ENCODE peak calls at places on chromosomes 12 and 14, in six cellular contexts. O is neuronal stem cell, H is transverse colon, T is Peyer's patch, E is thyroid gland, Y is lung. G is an unnamed sample.

GRCh38 chr14:104882325-104882973 is 17.4 kb downstream of the CEP170B start:
- DNase-seq in O (no peak), H (peak; percentile 83), T (no peak), E (peak; percentile 48), Y (peak; percentile 61), G (peak; percentile 46)

GRCh38 chr14:28142400-28143015 is 624.1 kb upstream of the FOXG1 start:
- DNase-seq in O (no peak), H (no peak), T (no peak), E (no peak), Y (no peak), G (no peak)

GRCh38 chr12:48105321-48105866 is 485 bp downstream of the SENP1 start:
- DNase-seq in O (no peak), H (no peak), T (no peak), E (no peak), Y (no peak), G (no peak)

GRCh38 chr14:91722386-91722785 is 9.5 kb downstream of the CATSPERB start:
- DNase-seq in O (no peak), H (no peak), T (no peak), E (no peak), Y (no peak), G (no peak)

GRCh38 chr12:21677622-21678277 is 20.1 kb upstream of the LDHB start:
- DNase-seq in O (no peak), H (no peak), T (no peak), E (no peak), Y (no peak), G (no peak)

GRCh38 chr14:38210168-38210567 is 2.5 kb downstream of the SSTR1 start:
- DNase-seq in O (peak; percentile 3), H (no peak), T (no peak), E (no peak), Y (no peak), G (peak; percentile 42)

GRCh38 chr12:27344246-27344645 is 11.6 kb downstream of the BMAL2 start:
- DNase-seq in O (no peak), H (no peak), T (no peak), E (no peak), Y (no peak), G (no peak)

GRCh38 chr14:74140374-74140850 is 55.7 kb downstream of the LIN52 start:
- DNase-seq in O (peak; percentile 11), H (peak; percentile 72), T (no peak), E (peak; percentile 79), Y (peak; percentile 74), G (peak; percentile 77)

GRCh38 chr14:20278414-20278813 is 27.3 kb downstream of the TTC5 start:
- DNase-seq in O (no peak), H (no peak), T (no peak), E (peak; percentile 8), Y (no peak), G (no peak)

GRCh38 chr12:121550974-121551631 is 29.7 kb downstream of the KDM2B start:
- DNase-seq in O (no peak), H (no peak), T (no peak), E (no peak), Y (no peak), G (peak; percentile 71)

GRCh38 chr12:117587646-117588287 is 226.3 kb upstream of the NOS1 start:
- DNase-seq in O (peak; percentile 47), H (peak; percentile 48), T (peak; percentile 17), E (peak; percentile 65), Y (peak; percentile 51), G (peak; percentile 62)

GRCh38 chr12:67952787-67953186 is 36.5 kb upstream of the IFNG-AS1 start:
- DNase-seq in O (no peak), H (no peak), T (no peak), E (no peak), Y (no peak), G (no peak)

GRCh38 chr14:105338392-105338791 is 23.8 kb downstream of the PACS2 start:
- DNase-seq in O (no peak), H (no peak), T (no peak), E (no peak), Y (no peak), G (peak; percentile 46)

GRCh38 chr12:104479141-104479662 is 22.5 kb downstream of the CHST11 start:
- DNase-seq in O (no peak), H (no peak), T (peak; percentile 15), E (no peak), Y (no peak), G (no peak)
- H3K27ac ChIP-seq in O (no peak overlapping the region), H (peak overlapping the region; percentile 46), T (peak overlapping the region; percentile 63), E (no peak overlapping the region), Y (no peak overlapping the region), G (no peak overlapping the region)

GRCh38 chr14:77241955-77242354 is 29.1 kb downstream of the NGB start:
- DNase-seq in O (no peak), H (no peak), T (no peak), E (no peak), Y (no peak), G (no peak)

GRCh38 chr14:77239412-77239811 is 31.6 kb downstream of the NGB start:
- DNase-seq in O (no peak), H (no peak), T (no peak), E (no peak), Y (no peak), G (no peak)

GRCh38 chr14:77238996-77239395 is 32.0 kb downstream of the NGB start:
- DNase-seq in O (no peak), H (no peak), T (no peak), E (no peak), Y (no peak), G (no peak)

GRCh38 chr14:77238356-77238755 is 32.6 kb downstream of the NGB start:
- DNase-seq in O (no peak), H (no peak), T (no peak), E (no peak), Y (no peak), G (no peak)

DNA sequence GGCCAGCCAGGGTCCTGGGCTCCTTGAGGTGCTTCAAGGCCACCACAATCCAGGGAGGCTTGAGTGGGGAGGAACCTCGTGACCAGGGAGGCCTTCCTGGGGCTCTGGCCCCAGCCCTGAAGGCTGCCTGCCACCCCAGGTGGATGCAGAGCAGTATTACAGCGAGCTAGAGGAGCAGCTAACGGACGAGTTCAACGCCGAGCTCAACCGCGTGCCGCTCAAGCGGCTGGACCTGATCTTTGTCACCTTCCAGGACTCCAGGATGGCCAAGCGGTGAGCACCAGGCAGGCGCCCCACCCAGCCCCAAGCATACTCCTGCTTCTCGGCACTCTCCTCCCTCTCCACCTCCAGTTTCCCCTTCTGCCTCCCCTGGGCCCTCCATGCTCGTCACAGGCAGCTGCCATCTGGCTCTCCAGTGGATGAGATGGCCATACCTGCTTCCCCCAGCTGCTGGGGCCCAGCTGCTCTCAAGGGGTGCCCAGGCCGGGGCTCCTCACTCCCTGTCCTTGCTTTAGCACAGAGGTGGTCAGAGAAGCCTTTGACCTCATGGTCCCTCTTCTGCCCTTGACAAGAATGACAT is 30.6 kb downstream of the NGB start:
- DNase-seq in O (no peak), H (no peak), T (no peak), E (no peak), Y (no peak), G (no peak)
- H3K27me3 ChIP-seq in O (no peaks in the 10 kb centered on the region), H (no peaks in the 10 kb centered on the region), T (no peaks in the 10 kb centered on the region), E (no peaks in the 10 kb centered on the region), Y (no peaks in the 10 kb centered on the region), G (no peaks in the 10 kb centered on the region)

DNA sequence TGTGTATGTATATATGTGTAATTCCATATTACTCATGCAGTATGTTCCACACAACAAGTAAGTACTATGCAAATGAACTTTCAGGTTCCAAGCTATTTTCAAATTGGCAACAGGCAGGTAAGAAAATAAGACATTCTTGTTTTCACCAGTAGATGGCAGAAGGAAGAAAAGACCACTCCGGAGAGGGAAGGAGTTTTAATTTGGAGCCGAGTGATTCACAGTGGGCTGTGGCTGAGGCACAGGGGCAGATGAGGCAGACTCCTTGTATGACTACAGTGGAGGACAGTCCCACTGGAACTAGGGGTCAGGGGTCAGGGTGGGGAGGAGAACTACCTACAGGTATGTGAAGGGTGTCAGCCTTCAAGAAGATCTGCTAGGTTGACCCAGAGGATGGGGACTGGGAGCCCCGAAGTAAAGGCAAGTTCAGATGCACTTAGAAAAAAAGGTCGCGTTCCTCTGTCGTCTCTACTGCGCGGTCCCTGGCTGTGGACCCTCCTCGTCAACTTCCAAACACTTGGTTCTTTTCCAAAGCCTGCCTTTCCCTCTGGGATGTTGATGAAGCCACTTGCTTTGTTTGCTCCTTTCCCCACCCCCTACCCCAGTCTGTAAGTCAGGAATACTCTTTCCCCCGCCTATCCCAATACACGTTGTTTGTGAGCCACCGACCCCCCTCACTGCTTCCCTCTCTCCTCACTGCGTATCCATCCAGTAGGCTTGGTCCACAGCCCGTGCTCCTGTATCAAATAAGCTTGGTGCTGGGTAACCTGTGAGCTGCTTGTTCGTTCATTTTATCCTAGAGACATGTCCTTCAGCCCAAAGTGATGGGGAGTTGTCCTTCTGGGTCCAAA is 24.1 kb downstream of the DDX47 start:
- DNase-seq in O (peak; percentile 43), H (peak; percentile 72), T (no peak), E (peak; percentile 51), Y (no peak), G (no peak)
- H3K27ac ChIP-seq in O (no peak overlapping the region), H (no peak overlapping the region), T (peak overlapping the region; percentile 90), E (peak overlapping the region; percentile 97), Y (peak overlapping the region; percentile 57), G (no peak overlapping the region)

GRCh38 chr14:100715803-100716202 is 10.9 kb upstream of the DLK1 start:
- DNase-seq in O (no peak), H (no peak), T (no peak), E (no peak), Y (no peak), G (no peak)
- H3K27me3 ChIP-seq in O (no peaks in the 10 kb centered on the region), H (peaks cover 10% of the 10 kb centered on the region), T (no peaks in the 10 kb centered on the region), E (no peaks in the 10 kb centered on the region), Y (no peaks in the 10 kb centered on the region), G (no peaks in the 10 kb centered on the region)

GRCh38 chr12:18468521-18469075 is 207.3 kb downstream of the PIK3C2G start:
- DNase-seq in O (no peak), H (no peak), T (no peak), E (no peak), Y (no peak), G (no peak)
- H3K27ac ChIP-seq in O (no peak overlapping the region), H (no peak overlapping the region), T (no peak overlapping the region), E (no peak overlapping the region), Y (no peak overlapping the region), G (no peak overlapping the region)

DNA sequence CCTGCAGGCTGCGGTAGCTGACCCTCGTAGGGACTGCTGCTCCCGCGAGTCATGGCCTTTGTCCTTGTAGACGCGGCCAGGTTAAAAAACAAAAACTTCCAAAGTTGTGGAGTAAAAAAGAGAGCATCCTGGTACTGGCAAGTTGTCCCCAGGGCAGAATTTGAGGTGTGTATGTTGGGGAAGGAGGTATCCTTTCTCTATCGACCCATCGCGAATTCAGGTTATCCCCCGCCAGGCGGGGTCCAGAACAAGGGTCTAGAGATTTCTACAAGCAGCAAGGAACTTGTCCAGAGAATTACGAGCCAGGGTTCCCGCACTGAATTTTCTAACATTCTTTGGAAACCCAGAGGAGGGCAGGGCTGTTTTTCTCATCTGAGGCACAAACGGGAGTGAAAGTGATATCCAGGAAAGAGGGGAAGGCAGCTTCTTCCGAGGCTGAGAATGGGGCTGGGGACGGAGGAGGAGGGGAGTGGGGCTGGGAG is 16.3 kb downstream of the TBX3 start:
- DNase-seq in O (no peak), H (no peak), T (no peak), E (no peak), Y (no peak), G (no peak)
- H3K27me3 ChIP-seq in O (peaks cover 96% of the 10 kb centered on the region), H (peaks cover 88% of the 10 kb centered on the region), T (no peaks in the 10 kb centered on the region), E (no peaks in the 10 kb centered on the region), Y (peaks cover 8% of the 10 kb centered on the region), G (peaks cover 6% of the 10 kb centered on the region)